ENCODE peak calls at places on chromosomes 16 and 17, in nine cellular contexts. H is upper lobe of left lung, E is aorta, Z is right cardiac atrium, P is ascending aorta, A is H1, X is HCT116, M is lower lobe of right lung, S is heart left ventricle. D is an unnamed sample.

GRCh38 chr16:81530814-81531213 is 86.2 kb downstream of the CMIP start:
- DNase-seq in H (no peak), X (no peak), E (no peak), M (peak), P (no peak), S (no peak), A (no peak), Z (no peak), D (no peak)

GRCh38 chr17:7241047-7241733 is 1.1 kb downstream of the GABARAP start:
- DNase-seq in E (no peak), H (no peak), X (no peak), M (no peak), Z (no peak), P (no peak), S (no peak), A (no peak), D (no peak)

GRCh38 chr17:71503710-71504471 is 616.9 kb upstream of the SOX9 start:
- DNase-seq in H (no peak), X (no peak), M (no peak), A (no peak), S (no peak), E (no peak), P (no peak), Z (no peak), D (no peak)

GRCh38 chr17:7673239-7673638 is 14.1 kb downstream of the TP53 start:
- DNase-seq in Z (no peak), M (no peak), H (no peak), X (no peak), E (no peak), P (no peak), A (no peak), S (no peak), D (peak)

GRCh38 chr17:57401556-57402488 is 145.5 kb downstream of the MSI2 start:
- DNase-seq in A (no peak), P (no peak), S (no peak), H (no peak), X (no peak), M (no peak), E (no peak), Z (no peak), D (no peak)

GRCh38 chr16:5693426-5693825 is 595.8 kb upstream of the EEF2KMT start:
- DNase-seq in X (no peak), M (no peak), A (no peak), P (no peak), H (no peak), S (no peak), E (no peak), Z (no peak), D (no peak)

GRCh38 chr17:5702951-5703510 is 118.7 kb upstream of the NLRP1 start:
- DNase-seq in P (peak), Z (no peak), E (no peak), X (no peak), A (no peak), H (no peak), S (no peak), M (no peak), D (no peak)

GRCh38 chr17:74920679-74921044 is 2.4 kb downstream of the USH1G start:
- DNase-seq in S (no peak), A (no peak), M (no peak), Z (no peak), X (no peak), E (no peak), P (no peak), H (no peak), D (no peak)

GRCh38 chr16:10964891-10965326 is 20.5 kb downstream of the CLEC16A start:
- DNase-seq in S (no peak), X (no peak), M (no peak), H (no peak), A (no peak), Z (no peak), P (no peak), E (no peak), D (no peak)

GRCh38 chr17:9974460-9975381 is 69.7 kb upstream of the RCVRN start:
- DNase-seq in A (no peak), M (no peak), P (no peak), S (no peak), H (no peak), X (no peak), Z (no peak), E (no peak), D (no peak)

GRCh38 chr17:11330871-11331270 is 89.9 kb downstream of the SHISA6 start:
- DNase-seq in P (no peak), E (no peak), A (peak), Z (no peak), X (no peak), M (no peak), S (peak), H (no peak), D (peak)

GRCh38 chr17:33112763-33113162 is 121.1 kb downstream of the SPACA3 start:
- DNase-seq in E (no peak), M (no peak), S (no peak), P (no peak), Z (no peak), H (no peak), A (no peak), X (peak), D (peak)
- H3K4me3 ChIP-seq in E (no peak), M (no peak), S (no peak), P (no peak), Z (no peak), H (no peak), A (no peak), X (no peak), D (no peak)

GRCh38 chr17:19992803-19993713 is 15.4 kb upstream of the AKAP10 start:
- DNase-seq in A (peak), Z (peak), E (peak), P (peak), M (peak), H (peak), X (peak), S (peak), D (peak)
- H3K4me3 ChIP-seq in A (no peak), Z (no peak), E (no peak), P (peak), M (no peak), H (no peak), X (peak), S (peak), D (no peak)

DNA sequence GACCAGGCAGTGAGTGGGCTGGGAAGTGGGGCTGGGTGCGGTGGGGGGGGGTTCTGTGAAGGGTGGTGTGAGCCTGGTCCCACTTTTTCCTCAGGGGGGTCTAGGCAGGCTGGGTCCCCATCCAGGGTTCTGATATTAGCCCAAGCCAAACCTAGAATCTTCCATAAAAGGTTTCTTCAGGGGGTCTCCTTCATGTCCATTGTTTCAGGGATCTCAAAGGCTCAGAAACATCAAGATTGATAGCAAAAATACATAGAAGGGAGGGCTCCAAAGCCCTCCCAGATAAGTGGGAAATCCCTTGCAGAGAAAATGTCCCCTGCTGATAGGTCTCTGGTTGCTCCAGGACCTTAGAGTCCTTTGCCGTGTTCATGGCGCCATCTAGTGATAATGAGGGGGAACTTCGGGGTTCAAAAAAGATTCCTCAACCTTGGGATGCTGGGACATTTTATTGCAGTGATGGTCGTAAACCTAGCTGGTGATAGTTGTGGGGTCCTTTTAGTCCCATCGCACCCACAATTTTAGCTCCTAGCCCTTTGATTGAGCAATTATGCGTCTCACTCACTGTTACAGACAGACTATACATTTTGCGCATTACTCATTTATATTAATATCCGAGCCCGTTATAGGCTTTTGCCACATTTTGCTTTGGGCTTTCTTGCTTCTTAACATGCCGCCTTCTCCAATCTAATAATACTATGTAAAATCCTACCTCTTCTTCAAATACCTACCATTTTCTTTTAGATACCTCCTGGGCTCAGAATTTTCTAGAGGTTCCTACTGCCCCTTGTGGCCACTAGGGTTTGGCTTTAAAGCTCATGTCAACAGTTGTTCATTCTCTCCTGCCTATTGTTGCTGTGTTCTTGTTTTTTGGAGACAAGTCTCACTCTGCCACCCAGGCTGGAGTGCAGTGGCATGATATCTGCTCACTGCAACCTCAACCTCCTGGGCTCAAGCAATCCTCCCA is 35.1 kb downstream of the IGF2BP1 start:
- DNase-seq in P (no peak), S (no peak), H (peak), Z (no peak), A (no peak), X (peak), E (no peak), M (no peak), D (peak)
- H3K4me3 ChIP-seq in P (no peak), S (no peak), H (no peak), Z (no peak), A (no peak), X (peak), E (no peak), M (no peak), D (no peak)

DNA sequence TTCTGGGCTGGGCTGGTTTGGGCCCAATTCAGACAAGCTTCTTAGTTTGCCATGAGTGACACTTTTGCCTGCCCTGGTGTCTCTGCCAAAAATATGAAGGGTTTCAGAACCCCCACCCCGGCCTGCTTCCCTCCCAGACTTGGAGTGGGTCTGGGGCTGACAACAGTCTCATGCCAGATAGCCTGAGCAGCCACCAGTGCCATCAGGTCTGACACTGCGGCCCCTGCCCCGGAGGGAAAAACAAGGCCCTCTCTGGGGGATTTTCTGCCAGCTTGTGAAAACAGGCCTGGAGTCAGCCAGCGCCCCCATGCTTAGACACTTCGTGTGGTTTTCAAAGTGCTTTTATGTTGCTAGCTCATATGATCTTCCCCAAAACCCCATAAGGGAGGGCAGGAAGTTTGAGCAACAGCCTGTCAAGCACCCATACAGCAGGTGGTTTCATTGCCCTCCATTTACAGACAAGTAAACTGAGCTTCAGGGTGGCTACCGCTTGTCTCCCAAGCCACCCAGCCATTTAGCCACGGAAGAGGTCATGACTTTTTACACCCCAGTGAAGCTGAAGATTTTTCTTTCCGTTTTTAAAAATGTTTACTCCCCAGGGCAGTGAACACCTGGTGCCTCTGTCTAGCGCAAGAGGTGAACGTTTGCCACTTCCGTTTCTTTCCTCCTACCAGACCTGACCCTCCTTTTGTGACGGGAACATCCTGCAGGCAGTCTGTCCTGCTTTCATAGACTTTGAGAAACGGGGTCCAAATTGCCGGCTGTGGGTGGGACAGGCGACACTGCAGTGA is 300.6 kb downstream of the SEC14L1 start:
- DNase-seq in S (no peak), E (no peak), X (no peak), H (no peak), Z (peak), M (no peak), P (no peak), A (no peak), D (no peak)
- H3K4me3 ChIP-seq in S (no peak), E (no peak), X (no peak), H (no peak), Z (no peak), M (no peak), P (no peak), A (no peak), D (no peak)